ENCODE peak calls at places on chromosomes 6 and 20, in five cellular contexts. L is SJSA1, R is transverse colon, G is HL-60, J is cardiac muscle cell. P is an unnamed sample.

GRCh38 chr20:38117635-38118034 is 47.4 kb downstream of the TGM2 start:
- DNase-seq in G (no peak), J (no peak), L (peak; percentile 78), R (no peak), P (no peak)

GRCh38 chr6:162964703-162965140 is 236.9 kb downstream of the PACRG start:
- DNase-seq in R (no peak), G (no peak), J (no peak), L (peak; percentile 85), P (peak; percentile 100)

GRCh38 chr6:73443555-73443954 is 8.5 kb downstream of the CGAS start:
- DNase-seq in R (no peak), G (no peak), L (no peak), J (no peak), P (no peak)

GRCh38 chr6:136921521-136921935 is 573 bp upstream of the SLC35D3 start:
- DNase-seq in J (peak; percentile 52), L (no peak), G (no peak), R (peak; percentile 25), P (no peak)

GRCh38 chr6:39707962-39708683 is 17.1 kb downstream of the KIF6 start:
- DNase-seq in R (no peak), G (no peak), L (no peak), J (no peak), P (no peak)

GRCh38 chr6:3026811-3027626 is 27.3 kb downstream of the NQO2 start:
- DNase-seq in L (no peak), J (no peak), R (peak; percentile 24), G (no peak), P (no peak)

GRCh38 chr6:24802271-24803059 is 3.7 kb upstream of the ARMH2 start:
- DNase-seq in L (no peak), G (no peak), R (no peak), J (no peak), P (no peak)

GRCh38 chr20:19757487-19757972 is 528 bp upstream of the RIN2 start:
- DNase-seq in R (peak; percentile 74), J (peak; percentile 86), G (no peak), L (peak; percentile 75), P (no peak)

GRCh38 chr6:26445934-26446667 is 5.8 kb downstream of the BTN3A3 start:
- DNase-seq in L (no peak), R (no peak), J (no peak), G (no peak), P (no peak)

GRCh38 chr20:4022386-4023350 is 7.3 kb upstream of the RNF24 start:
- DNase-seq in R (no peak), L (no peak), J (no peak), G (no peak), P (no peak)

GRCh38 chr20:48850257-48850656 is 22.5 kb upstream of the PREX1 start:
- DNase-seq in J (no peak), L (no peak), R (no peak), G (no peak), P (no peak)

GRCh38 chr6:32152414-32153251 is 894 bp upstream of the PRRT1 start:
- DNase-seq in G (no peak), J (peak; percentile 47), L (no peak), R (no peak), P (no peak)

GRCh38 chr20:32945710-32946221 is 58.5 kb downstream of the SUN5 start:
- DNase-seq in G (no peak), L (no peak), R (no peak), J (peak; percentile 49), P (no peak)

GRCh38 chr6:21533678-21534077 is 59.9 kb upstream of the SOX4 start:
- DNase-seq in G (no peak), R (no peak), L (no peak), J (no peak), P (no peak)

GRCh38 chr6:128569737-128570438 is 49.5 kb upstream of the PTPRK start:
- DNase-seq in L (peak; percentile 87), J (no peak), G (no peak), R (no peak), P (peak; percentile 80)

GRCh38 chr6:26233608-26234420 is 131.2 kb upstream of the BTN3A2 start:
- DNase-seq in L (peak; percentile 80), J (peak; percentile 54), R (peak; percentile 75), G (no peak), P (no peak)

GRCh38 chr6:152453421-152453820 is 183.7 kb downstream of the SYNE1 start:
- DNase-seq in R (no peak), J (no peak), G (no peak), L (no peak), P (no peak)

GRCh38 chr6:90578894-90579549 is 7.8 kb downstream of the MAP3K7 start:
- DNase-seq in L (no peak), G (no peak), J (peak; percentile 11), R (no peak), P (no peak)

GRCh38 chr20:57323034-57323433 is 6.6 kb upstream of the SPO11 start:
- DNase-seq in R (peak; percentile 18), G (no peak), L (no peak), J (peak; percentile 12), P (no peak)

GRCh38 chr6:166253277-166254229 is 54.6 kb downstream of the PRR18 start:
- DNase-seq in L (no peak), J (peak; percentile 58), G (no peak), R (peak; percentile 39), P (no peak)

GRCh38 chr20:51654060-51654459 is 111.5 kb upstream of the NFATC2 start:
- DNase-seq in G (no peak), R (no peak), L (no peak), J (no peak), P (no peak)

GRCh38 chr6:1798303-1798964 is 188.7 kb downstream of the FOXC1 start:
- DNase-seq in L (no peak), G (no peak), R (no peak), J (no peak), P (no peak)

GRCh38 chr6:14321992-14322772 is 204.6 kb downstream of the CD83 start:
- DNase-seq in L (no peak), G (no peak), J (no peak), R (peak; percentile 44), P (no peak)

GRCh38 chr6:37038297-37039198 is 33.1 kb downstream of the FGD2 start:
- DNase-seq in L (no peak), G (no peak), R (no peak), J (no peak), P (no peak)

GRCh38 chr6:113184291-113184690 is 672.9 kb upstream of the MARCKS start:
- DNase-seq in L (peak; percentile 52), R (no peak), G (no peak), J (no peak), P (peak; percentile 92)

GRCh38 chr6:161452241-161452640 is 178.4 kb upstream of the AGPAT4 start:
- DNase-seq in L (no peak), G (no peak), R (no peak), J (no peak), P (no peak)

GRCh38 chr6:12474167-12475140 is 184.3 kb downstream of the EDN1 start:
- DNase-seq in J (no peak), L (no peak), G (no peak), R (no peak), P (no peak)

GRCh38 chr6:3272911-3273547 is 14.3 kb downstream of the PSMG4 start:
- DNase-seq in L (no peak), G (no peak), J (no peak), R (no peak), P (no peak)

GRCh38 chr6:170378502-170378901 is 71.9 kb downstream of the FAM120B start:
- DNase-seq in R (no peak), G (peak; percentile 5), L (no peak), J (no peak), P (no peak)

GRCh38 chr6:133608620-133609019 is 280.3 kb upstream of the TCF21 start:
- DNase-seq in G (no peak), R (no peak), J (no peak), L (no peak), P (no peak)

GRCh38 chr6:56724455-56724854 is 81.8 kb upstream of the DST start:
- DNase-seq in J (no peak), R (no peak), G (no peak), L (no peak), P (no peak)

GRCh38 chr20:54173653-54174451 is at the start of gene CYP24A1:
- DNase-seq in J (no peak), G (no peak), L (no peak), R (peak; percentile 27), P (no peak)
- H3K27me3 ChIP-seq in J (peaks cover 85% of the 10 kb centered on the region), G (peaks cover 45% of the 10 kb centered on the region), L (peaks cover 61% of the 10 kb centered on the region), R (peaks cover 75% of the 10 kb centered on the region), P (peaks cover 20% of the 10 kb centered on the region)

GRCh38 chr6:101803146-101803545 is 409.6 kb downstream of the GRIK2 start:
- DNase-seq in G (no peak), J (no peak), R (no peak), L (no peak), P (no peak)

GRCh38 chr6:101806241-101806640 is 412.7 kb downstream of the GRIK2 start:
- DNase-seq in G (no peak), J (no peak), L (no peak), R (no peak), P (peak; percentile 47)

DNA sequence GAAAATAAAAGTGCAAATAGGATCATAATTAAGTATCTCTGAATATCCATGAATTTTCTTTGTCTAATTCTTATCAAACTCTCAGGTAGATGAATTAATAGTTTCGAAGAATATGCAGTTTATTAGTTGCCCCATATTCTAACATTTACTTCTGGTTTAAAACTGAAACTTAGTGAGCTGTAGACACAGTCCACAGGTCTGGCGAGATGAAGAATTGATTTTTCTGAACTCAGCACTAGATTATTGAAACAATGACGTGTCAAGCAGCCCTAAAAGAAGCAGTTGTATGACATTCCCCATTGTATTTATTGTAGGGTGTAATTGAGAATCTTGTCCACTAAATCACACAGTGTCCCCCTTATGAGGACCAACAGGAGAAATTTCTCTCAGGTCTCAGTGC is 407.1 kb downstream of the GRIK2 start:
- DNase-seq in L (no peak), J (no peak), R (no peak), G (no peak), P (no peak)
- H3K27me3 ChIP-seq in L (no peaks in the 10 kb centered on the region), J (no peaks in the 10 kb centered on the region), R (no peaks in the 10 kb centered on the region), G (no peaks in the 10 kb centered on the region), P (no peaks in the 10 kb centered on the region)

GRCh38 chr20:21513881-21514540 is at the start of gene NKX2-2:
- DNase-seq in R (no peak), J (no peak), G (no peak), L (peak; percentile 93), P (no peak)
- H3K27me3 ChIP-seq in R (peaks cover 100% of the 10 kb centered on the region), J (peaks cover 100% of the 10 kb centered on the region), G (peaks cover 92% of the 10 kb centered on the region), L (no peaks in the 10 kb centered on the region), P (peaks cover 70% of the 10 kb centered on the region)

GRCh38 chr20:23034721-23035671 is at the start of gene SSTR4:
- DNase-seq in L (no peak), J (peak; percentile 41), G (no peak), R (no peak), P (no peak)

GRCh38 chr20:23036371-23036770 is 1.3 kb downstream of the SSTR4 start:
- DNase-seq in L (no peak), R (no peak), G (no peak), J (no peak), P (no peak)

GRCh38 chr20:23033918-23034317 is 1.2 kb upstream of the SSTR4 start:
- DNase-seq in J (no peak), G (no peak), L (no peak), R (no peak), P (no peak)

GRCh38 chr20:23037017-23037481 is 1.9 kb downstream of the SSTR4 start:
- DNase-seq in L (no peak), G (no peak), R (no peak), J (no peak), P (no peak)

GRCh38 chr20:23035731-23036130 is 619 bp downstream of the SSTR4 start:
- DNase-seq in L (no peak), J (no peak), R (no peak), G (no peak), P (no peak)
- H3K27me3 ChIP-seq in L (peaks cover 25% of the 10 kb centered on the region), J (peaks cover 72% of the 10 kb centered on the region), R (peaks cover 30% of the 10 kb centered on the region), G (no peaks in the 10 kb centered on the region), P (no peaks in the 10 kb centered on the region)

GRCh38 chr20:62577447-62577846 is 64.9 kb upstream of the SLCO4A1 start:
- DNase-seq in G (no peak), J (no peak), R (peak; percentile 18), L (no peak), P (no peak)
- H3K27me3 ChIP-seq in G (peaks cover 36% of the 10 kb centered on the region), J (no peaks in the 10 kb centered on the region), R (peaks cover 77% of the 10 kb centered on the region), L (peaks cover 74% of the 10 kb centered on the region), P (peaks cover 10% of the 10 kb centered on the region)

P was measured in BJ.